ENCODE peak calls at places on chromosome 13, in six cellular contexts. Z is cardiac fibroblast, T is globus pallidus, O is skeletal muscle cell, L is putamen, Y is T-helper 2 cell. W is an unnamed sample.

GRCh38 chr13:43389573-43389972 is 366.2 kb downstream of the DNAJC15 start:
- DNase-seq in Z (peak; percentile 18), T (no peak), O (no peak), L (no peak), Y (no peak), W (no peak)

GRCh38 chr13:48074006-48074405 is 20.9 kb downstream of the MED4 start:
- DNase-seq in Z (no peak), T (no peak), O (no peak), L (no peak), Y (no peak), W (no peak)

GRCh38 chr13:113275387-113275786 is 21.7 kb upstream of the LAMP1 start:
- DNase-seq in Z (peak; percentile 66), T (no peak), O (no peak), L (no peak), Y (no peak), W (no peak)

GRCh38 chr13:46615888-46616531 is 63.0 kb downstream of the LRCH1 start:
- DNase-seq in Z (peak; percentile 68), T (no peak), O (no peak), L (no peak), Y (no peak), W (no peak)

GRCh38 chr13:84358601-84359000 is 476.3 kb upstream of the SLITRK1 start:
- DNase-seq in Z (peak; percentile 7), T (no peak), O (no peak), L (no peak), Y (no peak), W (no peak)

GRCh38 chr13:63206431-63206830 is 1790.8 kb upstream of the PCDH20 start:
- DNase-seq in Z (no peak), T (no peak), O (peak; percentile 35), L (no peak), Y (no peak), W (no peak)

GRCh38 chr13:106371024-106371423 is 164.4 kb downstream of the EFNB2 start:
- DNase-seq in Z (no peak), T (no peak), O (no peak), L (no peak), Y (no peak), W (no peak)

GRCh38 chr13:27918041-27918917 is 1.5 kb upstream of the PDX1 start:
- DNase-seq in Z (no peak), T (no peak), O (no peak), L (no peak), Y (no peak), W (no peak)

GRCh38 chr13:31965361-31966066 is 66.1 kb upstream of the FRY start:
- DNase-seq in Z (peak; percentile 65), T (no peak), O (no peak), L (no peak), Y (no peak), W (no peak)

GRCh38 chr13:82654851-82655517 is 1227.3 kb downstream of the SLITRK1 start:
- DNase-seq in Z (peak; percentile 70), T (peak; percentile 44), O (no peak), L (peak; percentile 8), Y (no peak), W (no peak)

GRCh38 chr13:21033866-21034601 is 27.4 kb downstream of the LATS2 start:
- DNase-seq in Z (no peak), T (no peak), O (no peak), L (no peak), Y (no peak), W (no peak)

GRCh38 chr13:99339736-99340392 is 32.7 kb upstream of the GPR183 start:
- DNase-seq in Z (peak; percentile 54), T (no peak), O (no peak), L (no peak), Y (no peak), W (no peak)

GRCh38 chr13:49219647-49220034 is 497 bp upstream of the MLNR start:
- DNase-seq in Z (no peak), T (no peak), O (no peak), L (no peak), Y (no peak), W (no peak)

GRCh38 chr13:29110003-29110402 is 289.9 kb downstream of the MTUS2 start:
- DNase-seq in Z (no peak), T (peak; percentile 16), O (no peak), L (peak; percentile 67), Y (no peak), W (no peak)

GRCh38 chr13:20945952-20946383 is 43.4 kb upstream of the XPO4 start:
- DNase-seq in Z (peak; percentile 18), T (no peak), O (no peak), L (no peak), Y (no peak), W (peak; percentile 68)

GRCh38 chr13:95948646-95949045 is 104.6 kb downstream of the UGGT2 start:
- DNase-seq in Z (peak; percentile 26), T (no peak), O (no peak), L (no peak), Y (no peak), W (no peak)

GRCh38 chr13:42762251-42762650 is 19.1 kb upstream of the FAM216B start:
- DNase-seq in Z (peak; percentile 64), T (no peak), O (peak; percentile 45), L (no peak), Y (no peak), W (no peak)

GRCh38 chr13:93450226-93450625 is 223.6 kb downstream of the GPC6 start:
- DNase-seq in Z (peak; percentile 76), T (no peak), O (peak; percentile 48), L (no peak), Y (no peak), W (no peak)

GRCh38 chr13:113122571-113123225 is at the start of gene F10:
- DNase-seq in Z (peak; percentile 78), T (no peak), O (peak; percentile 19), L (no peak), Y (no peak), W (no peak)

GRCh38 chr13:51628059-51628852 is 44.0 kb downstream of the WDFY2 start:
- DNase-seq in Z (no peak), T (peak; percentile 40), O (no peak), L (no peak), Y (no peak), W (no peak)

GRCh38 chr13:54194233-54195024 is 1165.8 kb downstream of the OLFM4 start:
- DNase-seq in Z (no peak), T (no peak), O (no peak), L (no peak), Y (no peak), W (no peak)